ENCODE peak calls at places on chromosomes 6 and 20, in seven cellular contexts. J is heart left ventricle, M is OCI-LY7, C is uterus, B is NT2/D1, W is trophoblast cell, S is heart right ventricle. O is an unnamed sample. For H3K4me1, the result is how much of the 10 kb centered on the place peaks cover.

GRCh38 chr20:920306-920705 is 4.2 kb upstream of the ANGPT4 start:
- DNase-seq in B (no peak), C (no peak), S (no peak), J (no peak), M (no peak), W (no peak), O (no peak)

GRCh38 chr20:23103284-23104018 is 17.3 kb upstream of the CD93 start:
- DNase-seq in J (no peak), S (no peak), W (no peak), B (no peak), C (no peak), M (no peak), O (no peak)

GRCh38 chr6:33169286-33170175 is 22.7 kb downstream of the COL11A2 start:
- DNase-seq in J (no peak), B (no peak), C (no peak), W (no peak), S (no peak), M (no peak), O (no peak)

GRCh38 chr20:62212309-62212708 is 7.8 kb downstream of the HRH3 start:
- DNase-seq in M (no peak), C (no peak), B (no peak), S (no peak), W (no peak), J (no peak), O (no peak)

GRCh38 chr6:82144007-82144851 is 103.3 kb downstream of the IBTK start:
- DNase-seq in C (peak), M (no peak), W (peak), B (no peak), S (peak), J (peak), O (no peak)

GRCh38 chr20:64038579-64039292 is 2.8 kb downstream of the C20orf204 start:
- DNase-seq in M (peak), J (peak), B (no peak), C (peak), W (peak), S (peak), O (peak)

GRCh38 chr20:52493177-52493711 is 301.7 kb upstream of the ZFP64 start:
- DNase-seq in M (no peak), W (no peak), B (no peak), J (no peak), S (peak), C (no peak), O (no peak)

GRCh38 chr6:33206864-33207568 is 1.3 kb upstream of the RING1 start:
- DNase-seq in C (no peak), B (no peak), J (peak), M (no peak), S (no peak), W (no peak), O (no peak)

GRCh38 chr6:112189494-112189893 is 64.9 kb downstream of the LAMA4 start:
- DNase-seq in C (peak), J (no peak), W (no peak), B (no peak), M (no peak), S (no peak), O (no peak)

GRCh38 chr6:31070711-31071197 is 41.6 kb downstream of the C6orf15 start:
- DNase-seq in W (peak), J (peak), M (peak), S (peak), B (peak), C (peak), O (peak)

GRCh38 chr20:41635158-41635557 is 17.0 kb upstream of the CHD6 start:
- DNase-seq in W (no peak), M (no peak), S (no peak), B (no peak), C (no peak), J (no peak), O (no peak)

GRCh38 chr6:20338160-20338559 is 63.5 kb upstream of the E2F3 start:
- DNase-seq in J (no peak), B (no peak), M (no peak), C (no peak), W (no peak), S (no peak), O (no peak)

GRCh38 chr6:42506070-42506469 is 54.3 kb upstream of the TRERF1 start:
- DNase-seq in B (no peak), S (no peak), W (no peak), M (no peak), J (no peak), C (no peak), O (peak)

GRCh38 chr6:96899019-96899418 is 1.3 kb upstream of the NDUFAF4 start:
- DNase-seq in M (peak), J (no peak), C (peak), B (no peak), W (no peak), S (peak), O (no peak)

GRCh38 chr20:5650191-5650691 is 100.0 kb upstream of the SHLD1 start:
- DNase-seq in C (no peak), M (peak), W (no peak), J (no peak), S (no peak), B (no peak), O (no peak)

GRCh38 chr6:28408076-28408802 is 8.7 kb upstream of the ZSCAN12 start:
- DNase-seq in M (no peak), J (no peak), B (no peak), C (no peak), W (peak), S (no peak), O (peak)

GRCh38 chr20:32528291-32528891 is 56.7 kb downstream of the NOL4L start:
- DNase-seq in J (peak), W (no peak), M (no peak), S (peak), B (no peak), C (no peak), O (no peak)

GRCh38 chr20:10802201-10802600 is 128.4 kb upstream of the JAG1 start:
- DNase-seq in J (no peak), S (no peak), M (no peak), B (no peak), W (no peak), C (no peak), O (no peak)

GRCh38 chr6:18489335-18489734 is 102.2 kb downstream of the RNF144B start:
- DNase-seq in S (no peak), B (no peak), M (no peak), W (no peak), J (no peak), C (no peak), O (no peak)

GRCh38 chr6:53325785-53326184 is 23.0 kb downstream of the ELOVL5 start:
- DNase-seq in C (no peak), B (no peak), J (no peak), S (no peak), W (peak), M (no peak), O (no peak)

GRCh38 chr6:166686317-166686716 is 59.3 kb upstream of the RPS6KA2 start:
- DNase-seq in M (no peak), W (no peak), B (no peak), C (no peak), S (no peak), J (no peak), O (no peak)

GRCh38 chr6:170098428-170099170 is 192.3 kb downstream of the DLL1 start:
- DNase-seq in W (no peak), J (peak), M (no peak), C (peak), S (peak), B (no peak), O (no peak)

GRCh38 chr6:26065952-26066380 is 21.3 kb upstream of the HFE start:
- DNase-seq in J (peak), C (peak), W (peak), M (peak), S (peak), B (no peak), O (peak)

GRCh38 chr20:46117704-46118467 is at the start of gene CD40:
- DNase-seq in B (peak), W (peak), M (peak), S (peak), C (peak), J (peak), O (peak)

GRCh38 chr6:132569170-132569569 is 952 bp upstream of the TAAR6 start:
- DNase-seq in J (no peak), B (peak), C (no peak), M (no peak), S (no peak), W (no peak), O (no peak)

GRCh38 chr6:144153260-144153659 is 2.9 kb downstream of the STX11 start:
- DNase-seq in S (no peak), M (no peak), J (no peak), W (peak), B (no peak), C (no peak), O (no peak)

GRCh38 chr6:16043171-16044142 is 85.4 kb upstream of the MYLIP start:
- DNase-seq in W (no peak), B (no peak), M (no peak), J (no peak), C (no peak), S (no peak), O (no peak)

GRCh38 chr6:11412011-11412424 is 125.5 kb upstream of the TMEM170B start:
- DNase-seq in C (no peak), M (no peak), S (no peak), J (no peak), W (peak), B (no peak), O (no peak)

DNA sequence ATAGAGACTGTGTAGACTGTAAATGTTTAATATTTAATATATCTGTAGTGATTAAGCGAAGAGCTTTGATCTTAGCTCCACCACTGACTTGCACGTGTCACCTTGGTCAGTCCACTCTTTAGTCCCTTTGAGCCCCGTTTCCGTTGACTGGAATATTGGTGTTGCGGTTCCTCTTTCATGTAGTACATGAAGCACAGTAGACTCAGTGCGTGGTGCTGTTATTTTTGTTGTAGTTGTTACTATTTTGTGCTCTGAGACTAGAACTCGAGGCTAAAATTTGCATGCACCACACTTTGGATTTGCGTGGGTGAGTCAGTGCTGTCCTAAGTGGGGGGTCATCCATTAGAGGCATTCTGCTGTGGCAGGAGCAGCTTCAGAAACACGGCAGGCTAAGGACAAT is 291.4 kb downstream of the QKI start:
- DNase-seq in M (peak), S (no peak), C (no peak), W (no peak), J (no peak), B (no peak), O (no peak)
- H3K4me1 ChIP-seq in M (half or more), S (half or more), C (under half), W (under half), J (under half), B (under half), O (under half)

GRCh38 chr20:47335251-47336012 is 21.1 kb downstream of the ZMYND8 start:
- DNase-seq in M (no peak), S (no peak), W (no peak), B (no peak), C (no peak), J (no peak), O (no peak)

GRCh38 chr20:47336013-47336754 is 20.3 kb downstream of the ZMYND8 start:
- DNase-seq in B (no peak), C (peak), M (peak), J (peak), W (peak), S (peak), O (no peak)

GRCh38 chr20:47334022-47334551 is 22.4 kb downstream of the ZMYND8 start:
- DNase-seq in M (no peak), W (peak), C (peak), J (no peak), B (no peak), S (no peak), O (no peak)

GRCh38 chr20:47337413-47337812 is 19.1 kb downstream of the ZMYND8 start:
- DNase-seq in B (no peak), C (no peak), S (no peak), M (no peak), J (no peak), W (no peak), O (no peak)

DNA sequence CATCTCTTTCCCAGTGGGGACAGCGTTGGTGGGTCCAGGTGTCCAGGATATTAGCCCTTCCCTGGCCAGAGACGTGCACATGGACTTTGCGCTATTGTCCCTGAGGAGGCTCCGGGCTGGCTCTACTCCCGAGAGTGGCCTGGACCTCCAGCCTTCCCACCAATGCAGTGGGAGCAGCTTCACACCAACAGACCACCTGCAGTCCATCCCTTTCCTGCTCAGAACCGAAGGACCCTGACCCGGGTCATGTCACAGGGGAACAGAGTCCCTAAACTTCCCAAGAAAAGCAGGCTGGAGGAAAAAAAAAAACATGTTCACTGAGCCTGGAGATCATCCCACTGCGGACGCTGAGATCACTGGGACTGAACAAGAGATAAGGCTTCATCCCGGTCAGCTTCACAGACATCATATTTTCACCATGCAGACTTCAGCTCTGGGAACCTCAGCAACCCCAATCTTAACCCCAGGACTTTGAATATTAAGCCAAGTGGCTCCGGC is 18.3 kb downstream of the ZMYND8 start:
- DNase-seq in J (peak), W (no peak), S (peak), C (no peak), B (no peak), M (no peak), O (no peak)
- H3K4me1 ChIP-seq in J (under half), W (under half), S (half or more), C (under half), B (under half), M (under half), O (under half)

GRCh38 chr20:49715466-49715865 is 1.8 kb upstream of the B4GALT5 start:
- DNase-seq in W (no peak), M (no peak), J (no peak), C (no peak), S (no peak), B (no peak), O (no peak)

GRCh38 chr20:49713779-49714712 is at the start of gene B4GALT5:
- DNase-seq in C (peak), J (peak), S (peak), W (peak), B (peak), M (peak), O (peak)

GRCh38 chr20:49711331-49711987 is 2.2 kb downstream of the B4GALT5 start:
- DNase-seq in B (no peak), S (no peak), W (no peak), C (no peak), J (no peak), M (no peak), O (no peak)

GRCh38 chr20:49712918-49713778 is 530 bp downstream of the B4GALT5 start:
- DNase-seq in J (peak), B (no peak), W (peak), M (peak), S (peak), C (peak), O (peak)

GRCh38 chr20:49712118-49712517 is 1.6 kb downstream of the B4GALT5 start:
- DNase-seq in C (no peak), M (no peak), S (no peak), W (no peak), J (no peak), B (no peak), O (no peak)
- H3K4me1 ChIP-seq in C (under half), M (half or more), S (half or more), W (under half), J (under half), B (under half), O (under half)

GRCh38 chr20:19802492-19803158 is 44.6 kb downstream of the RIN2 start:
- DNase-seq in B (no peak), J (no peak), S (no peak), M (no peak), W (peak), C (no peak), O (peak)

GRCh38 chr20:19807901-19808300 is 49.8 kb downstream of the RIN2 start:
- DNase-seq in S (no peak), B (no peak), W (no peak), J (no peak), M (no peak), C (no peak), O (no peak)

GRCh38 chr20:19799325-19799724 is 41.3 kb downstream of the RIN2 start:
- DNase-seq in W (no peak), J (no peak), B (no peak), S (no peak), C (no peak), M (no peak), O (no peak)

GRCh38 chr20:19806806-19807691 is 49.0 kb downstream of the RIN2 start:
- DNase-seq in B (no peak), M (no peak), J (no peak), C (no peak), W (no peak), S (no peak), O (no peak)

GRCh38 chr20:19802099-19802491 is 44.0 kb downstream of the RIN2 start:
- DNase-seq in C (no peak), B (no peak), M (no peak), J (no peak), S (no peak), W (no peak), O (no peak)
- H3K4me1 ChIP-seq in C (under half), B (under half), M (under half), J (under half), S (under half), W (under half), O (under half)

O was measured in Karpas-422.